ENCODE peak calls at places on chromosomes 6 and 20, in seven cellular contexts. One of them, this sample, is unnamed.

GRCh38 chr6:19714415-19715165 is 122.6 kb upstream of the ID4 start:
- DNase-seq in CD8-positive, alpha-beta memory T cell: no peak
- DNase-seq in ovary: no peak
- DNase-seq in astrocyte of the spinal cord: no peak
- DNase-seq in foreskin fibroblast: no peak
- DNase-seq in lower lobe of right lung: no peak
- DNase-seq in neural progenitor cell: no peak
- DNase-seq in this sample: no peak

GRCh38 chr20:5397418-5397817 is 80.7 kb upstream of the PROKR2 start:
- DNase-seq in lower lobe of right lung: no peak
- DNase-seq in foreskin fibroblast: peak
- DNase-seq in neural progenitor cell: no peak
- DNase-seq in astrocyte of the spinal cord: peak
- DNase-seq in ovary: no peak
- DNase-seq in CD8-positive, alpha-beta memory T cell: no peak
- DNase-seq in this sample: no peak

GRCh38 chr6:13336553-13336952 is 8.2 kb upstream of the TBC1D7 start:
- DNase-seq in CD8-positive, alpha-beta memory T cell: peak
- DNase-seq in lower lobe of right lung: peak
- DNase-seq in ovary: peak
- DNase-seq in foreskin fibroblast: peak
- DNase-seq in neural progenitor cell: peak
- DNase-seq in astrocyte of the spinal cord: peak
- DNase-seq in this sample: peak

GRCh38 chr6:34132486-34133185 is 13.3 kb downstream of the GRM4 start:
- DNase-seq in CD8-positive, alpha-beta memory T cell: peak
- DNase-seq in ovary: no peak
- DNase-seq in foreskin fibroblast: peak
- DNase-seq in lower lobe of right lung: no peak
- DNase-seq in neural progenitor cell: peak
- DNase-seq in astrocyte of the spinal cord: peak
- DNase-seq in this sample: peak

GRCh38 chr20:46361811-46362210 is 44.6 kb downstream of the ELMO2 start:
- DNase-seq in CD8-positive, alpha-beta memory T cell: no peak
- DNase-seq in neural progenitor cell: no peak
- DNase-seq in foreskin fibroblast: no peak
- DNase-seq in lower lobe of right lung: no peak
- DNase-seq in ovary: no peak
- DNase-seq in astrocyte of the spinal cord: no peak
- DNase-seq in this sample: no peak

GRCh38 chr20:44133424-44133823 is 53.6 kb downstream of the JPH2 start:
- DNase-seq in CD8-positive, alpha-beta memory T cell: no peak
- DNase-seq in astrocyte of the spinal cord: no peak
- DNase-seq in neural progenitor cell: no peak
- DNase-seq in ovary: no peak
- DNase-seq in lower lobe of right lung: no peak
- DNase-seq in foreskin fibroblast: no peak
- DNase-seq in this sample: no peak

GRCh38 chr6:79610301-79611009 is 20.7 kb upstream of the SH3BGRL2 start:
- DNase-seq in CD8-positive, alpha-beta memory T cell: no peak
- DNase-seq in astrocyte of the spinal cord: no peak
- DNase-seq in foreskin fibroblast: peak
- DNase-seq in neural progenitor cell: no peak
- DNase-seq in lower lobe of right lung: no peak
- DNase-seq in ovary: no peak
- DNase-seq in this sample: no peak

GRCh38 chr6:44667668-44668390 is 280.3 kb downstream of the CDC5L start:
- DNase-seq in foreskin fibroblast: peak
- DNase-seq in neural progenitor cell: peak
- DNase-seq in astrocyte of the spinal cord: no peak
- DNase-seq in lower lobe of right lung: no peak
- DNase-seq in ovary: no peak
- DNase-seq in CD8-positive, alpha-beta memory T cell: no peak
- DNase-seq in this sample: peak

GRCh38 chr6:159761135-159761872 is 541 bp upstream of the ACAT2 start:
- DNase-seq in foreskin fibroblast: peak
- DNase-seq in astrocyte of the spinal cord: peak
- DNase-seq in lower lobe of right lung: peak
- DNase-seq in ovary: peak
- DNase-seq in CD8-positive, alpha-beta memory T cell: no peak
- DNase-seq in neural progenitor cell: peak
- DNase-seq in this sample: peak

GRCh38 chr6:159759645-159760044 is 2.2 kb upstream of the ACAT2 start:
- DNase-seq in astrocyte of the spinal cord: no peak
- DNase-seq in CD8-positive, alpha-beta memory T cell: no peak
- DNase-seq in foreskin fibroblast: peak
- DNase-seq in lower lobe of right lung: no peak
- DNase-seq in neural progenitor cell: no peak
- DNase-seq in ovary: no peak
- DNase-seq in this sample: no peak

GRCh38 chr6:159762681-159763293 is 942 bp downstream of the ACAT2 start:
- DNase-seq in CD8-positive, alpha-beta memory T cell: no peak
- DNase-seq in foreskin fibroblast: no peak
- DNase-seq in neural progenitor cell: peak
- DNase-seq in ovary: peak
- DNase-seq in astrocyte of the spinal cord: no peak
- DNase-seq in lower lobe of right lung: peak
- DNase-seq in this sample: no peak

GRCh38 chr6:159761873-159762680 is at the start of gene ACAT2:
- DNase-seq in neural progenitor cell: peak
- DNase-seq in lower lobe of right lung: peak
- DNase-seq in astrocyte of the spinal cord: peak
- DNase-seq in foreskin fibroblast: peak
- DNase-seq in CD8-positive, alpha-beta memory T cell: peak
- DNase-seq in ovary: peak
- DNase-seq in this sample: peak

GRCh38 chr6:159760602-159761057 is 1.2 kb upstream of the ACAT2 start:
- DNase-seq in foreskin fibroblast: peak
- DNase-seq in neural progenitor cell: peak
- DNase-seq in ovary: no peak
- DNase-seq in astrocyte of the spinal cord: peak
- DNase-seq in CD8-positive, alpha-beta memory T cell: no peak
- DNase-seq in lower lobe of right lung: no peak
- DNase-seq in this sample: peak
- H3K4me3 ChIP-seq in foreskin fibroblast: peak
- H3K4me3 ChIP-seq in neural progenitor cell: peak
- H3K4me3 ChIP-seq in ovary: no peak
- H3K4me3 ChIP-seq in astrocyte of the spinal cord: no peak
- H3K4me3 ChIP-seq in CD8-positive, alpha-beta memory T cell: peak
- H3K4me3 ChIP-seq in lower lobe of right lung: peak
- H3K4me3 ChIP-seq in this sample: peak

GRCh38 chr20:57559286-57559627 is 1.7 kb upstream of the PCK1 start:
- DNase-seq in foreskin fibroblast: no peak
- DNase-seq in ovary: no peak
- DNase-seq in neural progenitor cell: no peak
- DNase-seq in lower lobe of right lung: no peak
- DNase-seq in astrocyte of the spinal cord: no peak
- DNase-seq in CD8-positive, alpha-beta memory T cell: no peak
- DNase-seq in this sample: no peak

GRCh38 chr20:57558614-57559285 is 2.2 kb upstream of the PCK1 start:
- DNase-seq in neural progenitor cell: no peak
- DNase-seq in foreskin fibroblast: no peak
- DNase-seq in CD8-positive, alpha-beta memory T cell: no peak
- DNase-seq in lower lobe of right lung: no peak
- DNase-seq in astrocyte of the spinal cord: no peak
- DNase-seq in ovary: no peak
- DNase-seq in this sample: no peak

GRCh38 chr20:57561356-57562279 is 708 bp downstream of the PCK1 start:
- DNase-seq in CD8-positive, alpha-beta memory T cell: no peak
- DNase-seq in foreskin fibroblast: no peak
- DNase-seq in astrocyte of the spinal cord: no peak
- DNase-seq in neural progenitor cell: no peak
- DNase-seq in ovary: no peak
- DNase-seq in lower lobe of right lung: no peak
- DNase-seq in this sample: no peak

GRCh38 chr20:57560554-57561355 is at the start of gene PCK1:
- DNase-seq in foreskin fibroblast: no peak
- DNase-seq in CD8-positive, alpha-beta memory T cell: no peak
- DNase-seq in ovary: peak
- DNase-seq in astrocyte of the spinal cord: no peak
- DNase-seq in lower lobe of right lung: no peak
- DNase-seq in neural progenitor cell: no peak
- DNase-seq in this sample: peak

DNA sequence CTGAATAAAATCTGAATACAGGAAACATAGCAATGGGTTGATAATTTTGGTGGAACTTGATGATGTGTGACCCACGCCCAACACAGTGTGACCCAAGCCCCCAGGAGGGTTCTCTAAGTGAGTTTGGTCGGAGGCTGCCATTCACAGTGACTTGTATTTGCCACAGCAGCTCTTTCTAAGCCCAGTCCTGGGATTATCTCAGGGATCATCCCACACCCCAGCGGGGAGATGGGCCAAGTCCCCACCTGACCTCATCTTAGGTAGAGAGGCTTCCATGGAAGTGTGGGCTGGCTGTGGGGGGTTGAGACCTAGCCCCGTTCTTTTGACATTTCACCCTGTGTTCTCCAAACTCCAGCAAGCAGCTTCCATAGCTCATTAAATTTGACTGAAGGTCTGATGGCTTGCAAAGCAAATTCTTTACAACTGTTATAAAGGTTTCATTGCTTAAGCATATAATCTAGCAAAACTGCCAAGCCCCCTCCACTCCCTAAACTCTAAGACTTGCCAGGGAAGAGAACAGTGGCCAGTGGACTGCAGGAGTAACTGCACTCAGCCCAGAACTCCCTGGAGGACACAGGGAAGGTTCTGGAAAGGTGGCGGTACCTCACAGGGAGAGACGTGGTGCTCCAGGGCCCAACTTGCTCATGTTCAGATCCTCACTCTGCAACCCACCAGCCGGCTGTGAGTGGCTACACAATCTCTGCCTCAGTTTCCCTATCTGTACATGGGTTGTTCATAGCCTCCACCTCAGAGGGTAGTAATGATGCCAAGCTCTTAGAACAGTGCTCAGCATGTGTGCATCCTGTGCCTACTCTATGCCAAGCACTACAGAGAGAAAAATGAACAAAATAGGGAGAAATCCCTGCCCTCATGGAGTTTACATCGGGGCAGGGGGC is 1.0 kb upstream of the PCK1 start:
- DNase-seq in ovary: no peak
- DNase-seq in astrocyte of the spinal cord: no peak
- DNase-seq in neural progenitor cell: no peak
- DNase-seq in lower lobe of right lung: no peak
- DNase-seq in foreskin fibroblast: no peak
- DNase-seq in CD8-positive, alpha-beta memory T cell: no peak
- DNase-seq in this sample: no peak
- H3K4me3 ChIP-seq in ovary: no peak
- H3K4me3 ChIP-seq in astrocyte of the spinal cord: no peak
- H3K4me3 ChIP-seq in neural progenitor cell: no peak
- H3K4me3 ChIP-seq in lower lobe of right lung: no peak
- H3K4me3 ChIP-seq in foreskin fibroblast: no peak
- H3K4me3 ChIP-seq in CD8-positive, alpha-beta memory T cell: no peak
- H3K4me3 ChIP-seq in this sample: no peak

GRCh38 chr6:29757701-29758293 is 34.6 kb downstream of the HLA-F start:
- DNase-seq in lower lobe of right lung: no peak
- DNase-seq in neural progenitor cell: no peak
- DNase-seq in ovary: no peak
- DNase-seq in astrocyte of the spinal cord: no peak
- DNase-seq in CD8-positive, alpha-beta memory T cell: no peak
- DNase-seq in foreskin fibroblast: no peak
- DNase-seq in this sample: no peak

GRCh38 chr6:29758761-29759160 is 35.5 kb downstream of the HLA-F start:
- DNase-seq in foreskin fibroblast: no peak
- DNase-seq in astrocyte of the spinal cord: no peak
- DNase-seq in neural progenitor cell: no peak
- DNase-seq in CD8-positive, alpha-beta memory T cell: no peak
- DNase-seq in ovary: no peak
- DNase-seq in lower lobe of right lung: no peak
- DNase-seq in this sample: no peak

GRCh38 chr6:29757282-29757681 is 34.0 kb downstream of the HLA-F start:
- DNase-seq in foreskin fibroblast: no peak
- DNase-seq in ovary: no peak
- DNase-seq in lower lobe of right lung: no peak
- DNase-seq in neural progenitor cell: no peak
- DNase-seq in astrocyte of the spinal cord: no peak
- DNase-seq in CD8-positive, alpha-beta memory T cell: no peak
- DNase-seq in this sample: no peak

GRCh38 chr6:29760328-29760727 is 37.1 kb downstream of the HLA-F start:
- DNase-seq in astrocyte of the spinal cord: no peak
- DNase-seq in foreskin fibroblast: no peak
- DNase-seq in ovary: no peak
- DNase-seq in CD8-positive, alpha-beta memory T cell: no peak
- DNase-seq in neural progenitor cell: no peak
- DNase-seq in lower lobe of right lung: no peak
- DNase-seq in this sample: no peak

GRCh38 chr6:29759457-29759856 is 36.2 kb downstream of the HLA-F start:
- DNase-seq in neural progenitor cell: no peak
- DNase-seq in ovary: no peak
- DNase-seq in foreskin fibroblast: no peak
- DNase-seq in astrocyte of the spinal cord: no peak
- DNase-seq in lower lobe of right lung: no peak
- DNase-seq in CD8-positive, alpha-beta memory T cell: no peak
- DNase-seq in this sample: no peak
- H3K4me3 ChIP-seq in neural progenitor cell: no peak
- H3K4me3 ChIP-seq in ovary: no peak
- H3K4me3 ChIP-seq in foreskin fibroblast: no peak
- H3K4me3 ChIP-seq in astrocyte of the spinal cord: no peak
- H3K4me3 ChIP-seq in lower lobe of right lung: no peak
- H3K4me3 ChIP-seq in CD8-positive, alpha-beta memory T cell: no peak
- H3K4me3 ChIP-seq in this sample: no peak

GRCh38 chr6:50851269-50851847 is 32.7 kb downstream of the TFAP2B start:
- DNase-seq in neural progenitor cell: peak
- DNase-seq in lower lobe of right lung: no peak
- DNase-seq in foreskin fibroblast: no peak
- DNase-seq in CD8-positive, alpha-beta memory T cell: no peak
- DNase-seq in astrocyte of the spinal cord: no peak
- DNase-seq in ovary: no peak
- DNase-seq in this sample: no peak

GRCh38 chr6:50850223-50850751 is 31.6 kb downstream of the TFAP2B start:
- DNase-seq in lower lobe of right lung: no peak
- DNase-seq in CD8-positive, alpha-beta memory T cell: no peak
- DNase-seq in astrocyte of the spinal cord: no peak
- DNase-seq in neural progenitor cell: peak
- DNase-seq in foreskin fibroblast: no peak
- DNase-seq in ovary: no peak
- DNase-seq in this sample: no peak

GRCh38 chr6:50849016-50849748 is 30.5 kb downstream of the TFAP2B start:
- DNase-seq in lower lobe of right lung: no peak
- DNase-seq in ovary: no peak
- DNase-seq in CD8-positive, alpha-beta memory T cell: no peak
- DNase-seq in astrocyte of the spinal cord: no peak
- DNase-seq in foreskin fibroblast: no peak
- DNase-seq in neural progenitor cell: peak
- DNase-seq in this sample: no peak

GRCh38 chr6:50850860-50851259 is 32.2 kb downstream of the TFAP2B start:
- DNase-seq in astrocyte of the spinal cord: no peak
- DNase-seq in foreskin fibroblast: no peak
- DNase-seq in lower lobe of right lung: no peak
- DNase-seq in ovary: no peak
- DNase-seq in neural progenitor cell: peak
- DNase-seq in CD8-positive, alpha-beta memory T cell: no peak
- DNase-seq in this sample: no peak

DNA sequence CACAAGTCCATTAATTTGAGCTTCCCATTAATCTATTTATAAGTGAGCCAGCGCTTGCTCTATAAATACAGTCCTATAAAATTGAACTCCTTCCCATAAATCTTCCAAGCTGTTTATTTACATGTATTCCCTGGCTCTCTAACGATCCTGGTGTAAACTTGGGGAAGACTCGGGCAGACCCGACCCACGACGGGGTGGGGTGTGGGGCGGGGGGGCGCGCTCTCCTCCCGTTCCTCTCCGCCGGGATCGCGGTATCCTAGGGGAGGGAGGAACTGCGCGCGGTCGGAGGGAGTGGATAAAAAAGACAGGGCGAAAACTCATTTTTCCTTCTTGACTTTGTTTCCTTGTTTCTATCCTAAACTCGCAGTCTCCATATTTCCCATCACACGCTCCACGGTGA is 31.1 kb downstream of the TFAP2B start:
- DNase-seq in lower lobe of right lung: no peak
- DNase-seq in neural progenitor cell: no peak
- DNase-seq in ovary: no peak
- DNase-seq in CD8-positive, alpha-beta memory T cell: no peak
- DNase-seq in astrocyte of the spinal cord: no peak
- DNase-seq in foreskin fibroblast: no peak
- DNase-seq in this sample: no peak
- H3K4me3 ChIP-seq in lower lobe of right lung: no peak
- H3K4me3 ChIP-seq in neural progenitor cell: peak
- H3K4me3 ChIP-seq in ovary: no peak
- H3K4me3 ChIP-seq in CD8-positive, alpha-beta memory T cell: no peak
- H3K4me3 ChIP-seq in astrocyte of the spinal cord: peak
- H3K4me3 ChIP-seq in foreskin fibroblast: no peak
- H3K4me3 ChIP-seq in this sample: no peak

This sample was measured in fibroblast of pulmonary artery.